ENCODE peak calls at places on chromosome 20, in six cellular contexts. M, S, F, R, A and I are unnamed samples.

GRCh38 chr20:62967628-62968351 is 15.3 kb downstream of the SLC17A9 start:
- DNase-seq in M (no peak), F (no peak), A (no peak), S (no peak), R (no peak), I (no peak)

GRCh38 chr20:18174906-18175683 is 37.4 kb downstream of the KAT14 start:
- DNase-seq in R (no peak), S (no peak), F (no peak), A (no peak), M (no peak), I (no peak)

GRCh38 chr20:64029293-64030117 is 6.5 kb upstream of the C20orf204 start:
- DNase-seq in S (no peak), F (no peak), M (no peak), R (no peak), A (no peak), I (no peak)

GRCh38 chr20:25248501-25249172 is 752 bp downstream of the PYGB start:
- DNase-seq in R (no peak), S (no peak), F (peak), M (peak), A (peak), I (no peak)

GRCh38 chr20:62143976-62144825 is 632 bp downstream of the SS18L1 start:
- DNase-seq in M (peak), A (peak), F (peak), R (peak), S (peak), I (no peak)

GRCh38 chr20:19943021-19943659 is 74.0 kb upstream of the NAA20 start:
- DNase-seq in M (no peak), A (no peak), F (no peak), S (no peak), R (no peak), I (no peak)

GRCh38 chr20:50460608-50461268 is 49.4 kb upstream of the PTPN1 start:
- DNase-seq in F (peak), R (peak), M (peak), S (peak), A (peak), I (peak)

GRCh38 chr20:13231031-13231752 is 10.1 kb downstream of the ISM1 start:
- DNase-seq in M (no peak), F (peak), A (no peak), R (no peak), S (no peak), I (no peak)

GRCh38 chr20:13220194-13220856 is 749 bp upstream of the ISM1 start:
- DNase-seq in R (peak), S (no peak), A (peak), F (peak), M (peak), I (no peak)

GRCh38 chr20:1887321-1887720 is 7.9 kb upstream of the SIRPA start:
- DNase-seq in S (no peak), F (no peak), A (no peak), M (no peak), R (no peak), I (no peak)

GRCh38 chr20:12925214-12925755 is 83.5 kb upstream of the SPTLC3 start:
- DNase-seq in F (peak), S (no peak), R (peak), M (peak), A (peak), I (no peak)

GRCh38 chr20:49323622-49324238 is 45.9 kb upstream of the ZNFX1 start:
- DNase-seq in R (peak), F (peak), M (peak), A (peak), S (no peak), I (no peak)